ENCODE peak calls at places on chromosomes 4 and X, in five cellular contexts. One of them, this sample, is unnamed.

GRCh38 chrX:147917700-147918694 is 6.3 kb downstream of the FMR1 start:
- DNase-seq in foreskin fibroblast: no peak
- DNase-seq in EL: no peak
- DNase-seq in suprapubic skin: no peak
- DNase-seq in GM13976: peak; percentile 25
- DNase-seq in this sample: no peak

GRCh38 chrX:65990702-65991101 is 49.2 kb downstream of the VSIG4 start:
- DNase-seq in suprapubic skin: no peak
- DNase-seq in EL: no peak
- DNase-seq in foreskin fibroblast: no peak
- DNase-seq in GM13976: no peak
- DNase-seq in this sample: no peak

GRCh38 chr4:97507587-97508245 is 635.6 kb downstream of the STPG2 start:
- DNase-seq in GM13976: no peak
- DNase-seq in suprapubic skin: no peak
- DNase-seq in foreskin fibroblast: no peak
- DNase-seq in EL: no peak
- DNase-seq in this sample: no peak

GRCh38 chrX:83771664-83772063 is 89.3 kb upstream of the CYLC1 start:
- DNase-seq in GM13976: no peak
- DNase-seq in suprapubic skin: no peak
- DNase-seq in EL: no peak
- DNase-seq in foreskin fibroblast: no peak
- DNase-seq in this sample: no peak

GRCh38 chr4:94452476-94453300 is 946 bp downstream of the PDLIM5 start:
- DNase-seq in suprapubic skin: peak; percentile 94
- DNase-seq in EL: peak; percentile 86
- DNase-seq in GM13976: peak; percentile 27
- DNase-seq in foreskin fibroblast: peak; percentile 93
- DNase-seq in this sample: peak; percentile 64

GRCh38 chr4:185246453-185246852 is 37.1 kb downstream of the SNX25 start:
- DNase-seq in foreskin fibroblast: no peak
- DNase-seq in GM13976: no peak
- DNase-seq in suprapubic skin: no peak
- DNase-seq in EL: no peak
- DNase-seq in this sample: no peak

GRCh38 chr4:108219998-108220397 is 51.3 kb upstream of the LEF1 start:
- DNase-seq in suprapubic skin: no peak
- DNase-seq in GM13976: no peak
- DNase-seq in EL: no peak
- DNase-seq in foreskin fibroblast: no peak
- DNase-seq in this sample: no peak

GRCh38 chr4:83631066-83631465 is 95.2 kb downstream of the GPAT3 start:
- DNase-seq in EL: peak; percentile 8
- DNase-seq in suprapubic skin: no peak
- DNase-seq in GM13976: no peak
- DNase-seq in foreskin fibroblast: peak; percentile 47
- DNase-seq in this sample: no peak

GRCh38 chr4:180657881-180658280 is 1585.3 kb upstream of the TENM3 start:
- DNase-seq in foreskin fibroblast: no peak
- DNase-seq in EL: no peak
- DNase-seq in GM13976: no peak
- DNase-seq in suprapubic skin: no peak
- DNase-seq in this sample: no peak

GRCh38 chr4:144948009-144948408 is 150.0 kb downstream of the ANAPC10 start:
- DNase-seq in suprapubic skin: no peak
- DNase-seq in EL: no peak
- DNase-seq in GM13976: no peak
- DNase-seq in foreskin fibroblast: no peak
- DNase-seq in this sample: no peak

GRCh38 chr4:102285831-102286230 is 59.5 kb downstream of the SLC39A8 start:
- DNase-seq in EL: no peak
- DNase-seq in GM13976: no peak
- DNase-seq in suprapubic skin: no peak
- DNase-seq in foreskin fibroblast: peak; percentile 66
- DNase-seq in this sample: no peak

GRCh38 chr4:47106561-47106960 is 75.2 kb downstream of the GABRB1 start:
- DNase-seq in foreskin fibroblast: peak; percentile 35
- DNase-seq in EL: peak; percentile 22
- DNase-seq in suprapubic skin: no peak
- DNase-seq in GM13976: no peak
- DNase-seq in this sample: no peak

GRCh38 chr4:19941434-19941833 is 310.3 kb upstream of the SLIT2 start:
- DNase-seq in foreskin fibroblast: no peak
- DNase-seq in GM13976: no peak
- DNase-seq in EL: no peak
- DNase-seq in suprapubic skin: no peak
- DNase-seq in this sample: no peak

GRCh38 chr4:78481180-78481579 is 70.4 kb upstream of the ANXA3 start:
- DNase-seq in GM13976: no peak
- DNase-seq in suprapubic skin: no peak
- DNase-seq in EL: peak; percentile 91
- DNase-seq in foreskin fibroblast: peak; percentile 97
- DNase-seq in this sample: no peak

GRCh38 chrX:138858438-138858837 is 146.9 kb upstream of the FGF13 start:
- DNase-seq in suprapubic skin: no peak
- DNase-seq in foreskin fibroblast: peak; percentile 10
- DNase-seq in GM13976: no peak
- DNase-seq in EL: no peak
- DNase-seq in this sample: no peak

GRCh38 chr4:113496698-113497097 is 264.8 kb downstream of the CAMK2D start:
- DNase-seq in foreskin fibroblast: no peak
- DNase-seq in GM13976: no peak
- DNase-seq in EL: no peak
- DNase-seq in suprapubic skin: no peak
- DNase-seq in this sample: no peak

GRCh38 chr4:141711211-141711610 is 74.8 kb downstream of the IL15 start:
- DNase-seq in GM13976: no peak
- DNase-seq in EL: peak; percentile 30
- DNase-seq in suprapubic skin: no peak
- DNase-seq in foreskin fibroblast: peak; percentile 73
- DNase-seq in this sample: peak; percentile 22

GRCh38 chr4:113534698-113535097 is 226.8 kb downstream of the CAMK2D start:
- DNase-seq in EL: peak; percentile 37
- DNase-seq in GM13976: no peak
- DNase-seq in foreskin fibroblast: peak; percentile 32
- DNase-seq in suprapubic skin: no peak
- DNase-seq in this sample: no peak

GRCh38 chr4:185011408-185011807 is 6.9 kb upstream of the HELT start:
- DNase-seq in foreskin fibroblast: peak; percentile 27
- DNase-seq in suprapubic skin: peak; percentile 69
- DNase-seq in GM13976: no peak
- DNase-seq in EL: no peak
- DNase-seq in this sample: peak; percentile 73

GRCh38 chrX:32673193-32673592 is 538.2 kb downstream of the DMD start:
- DNase-seq in EL: no peak
- DNase-seq in GM13976: no peak
- DNase-seq in suprapubic skin: no peak
- DNase-seq in foreskin fibroblast: no peak
- DNase-seq in this sample: no peak

GRCh38 chr4:142474398-142475087 is 371.6 kb downstream of the INPP4B start:
- DNase-seq in EL: peak; percentile 21
- DNase-seq in suprapubic skin: no peak
- DNase-seq in foreskin fibroblast: peak; percentile 51
- DNase-seq in GM13976: no peak
- DNase-seq in this sample: no peak

GRCh38 chrX:12002876-12003275 is 135.4 kb upstream of the FRMPD4 start:
- DNase-seq in EL: no peak
- DNase-seq in GM13976: no peak
- DNase-seq in foreskin fibroblast: peak; percentile 9
- DNase-seq in suprapubic skin: no peak
- DNase-seq in this sample: no peak